ENCODE peak calls at places on chromosomes 11 and 22, in eight cellular contexts. T is endodermal cell, N is WTC11, Q is IMR-90, J is WERI-Rb-1, U is AG09319, D is left ventricle myocardium inferior, Z is fibroblast of the aortic adventitia. P is an unnamed sample.

GRCh38 chr11:76382209-76382608 is 1.1 kb downstream of the GVQW3 start:
- DNase-seq in T (no peak), N (no peak), Q (no peak), J (no peak), U (no peak), D (no peak), Z (no peak), P (no peak)

GRCh38 chr11:107780775-107781174 is 68.9 kb upstream of the SLN start:
- DNase-seq in T (no peak), N (no peak), Q (no peak), J (no peak), U (no peak), D (no peak), Z (peak), P (peak)

GRCh38 chr11:83319346-83319745 is 33.2 kb upstream of the CCDC90B start:
- DNase-seq in T (no peak), N (no peak), Q (no peak), J (no peak), U (no peak), D (no peak), Z (no peak), P (peak)

GRCh38 chr11:61974766-61975631 is 7.6 kb upstream of the FTH1 start:
- DNase-seq in T (peak), N (no peak), Q (no peak), J (no peak), U (no peak), D (no peak), Z (peak), P (peak)

GRCh38 chr11:19577849-19578619 is 134.6 kb upstream of the NAV2 start:
- DNase-seq in T (no peak), N (no peak), Q (peak), J (no peak), U (no peak), D (peak), Z (peak), P (no peak)

GRCh38 chr22:35274154-35274871 is 17.0 kb downstream of the HMGXB4 start:
- DNase-seq in T (no peak), N (no peak), Q (no peak), J (no peak), U (no peak), D (no peak), Z (no peak), P (no peak)

GRCh38 chr11:44979536-44980399 is 29.1 kb upstream of the TP53I11 start:
- DNase-seq in T (peak), N (no peak), Q (no peak), J (no peak), U (no peak), D (no peak), Z (no peak), P (peak)

GRCh38 chr11:124799384-124800225 is 601 bp downstream of the MSANTD2 start:
- DNase-seq in T (peak), N (peak), Q (peak), J (peak), U (no peak), D (peak), Z (no peak), P (no peak)

GRCh38 chr11:56819916-56820315 is 71.4 kb upstream of the OR9G4 start:
- DNase-seq in T (no peak), N (no peak), Q (no peak), J (no peak), U (no peak), D (no peak), Z (no peak), P (peak)

GRCh38 chr11:75100314-75100713 is 3.6 kb upstream of the OR2AT4 start:
- DNase-seq in T (no peak), N (no peak), Q (peak), J (no peak), U (no peak), D (no peak), Z (peak), P (peak)

GRCh38 chr22:49392841-49393510 is 434.7 kb downstream of the BRD1 start:
- DNase-seq in T (peak), N (no peak), Q (no peak), J (no peak), U (no peak), D (no peak), Z (no peak), P (no peak)

GRCh38 chr22:43587574-43587973 is 175.8 kb downstream of the MPPED1 start:
- DNase-seq in T (no peak), N (no peak), Q (peak), J (no peak), U (no peak), D (no peak), Z (no peak), P (peak)

GRCh38 chr22:43592470-43592869 is 180.7 kb downstream of the MPPED1 start:
- DNase-seq in T (peak), N (peak), Q (peak), J (no peak), U (no peak), D (no peak), Z (peak), P (no peak)
- TF ChIP-seq CTCF in T (peak), N (peak), Q (peak), J (peak), U (peak), D (peak), Z (peak), P (peak)

GRCh38 chr11:5713695-5714094 is 22.6 kb upstream of the OR56B1 start:
- DNase-seq in T (no peak), N (no peak), Q (no peak), J (no peak), U (no peak), D (no peak), Z (peak), P (no peak)

GRCh38 chr11:5712507-5712906 is 22.9 kb downstream of the TRIM22 start:
- DNase-seq in T (no peak), N (no peak), Q (peak), J (no peak), U (no peak), D (no peak), Z (peak), P (peak)
- TF ChIP-seq CTCF in T (peak), N (no peak), Q (peak), J (no peak), U (peak), D (peak), Z (peak), P (peak)

GRCh38 chr11:17771415-17771814 is 36.8 kb downstream of the KCNC1 start:
- DNase-seq in T (no peak), N (no peak), Q (no peak), J (no peak), U (no peak), D (no peak), Z (no peak), P (no peak)

GRCh38 chr11:17768547-17768946 is 34.0 kb downstream of the KCNC1 start:
- DNase-seq in T (no peak), N (no peak), Q (no peak), J (no peak), U (no peak), D (no peak), Z (no peak), P (no peak)

GRCh38 chr11:17770917-17771316 is 36.3 kb downstream of the KCNC1 start:
- DNase-seq in T (no peak), N (no peak), Q (peak), J (no peak), U (no peak), D (no peak), Z (peak), P (peak)

GRCh38 chr11:17769218-17769617 is 34.6 kb downstream of the KCNC1 start:
- DNase-seq in T (no peak), N (no peak), Q (no peak), J (no peak), U (no peak), D (no peak), Z (no peak), P (no peak)

DNA sequence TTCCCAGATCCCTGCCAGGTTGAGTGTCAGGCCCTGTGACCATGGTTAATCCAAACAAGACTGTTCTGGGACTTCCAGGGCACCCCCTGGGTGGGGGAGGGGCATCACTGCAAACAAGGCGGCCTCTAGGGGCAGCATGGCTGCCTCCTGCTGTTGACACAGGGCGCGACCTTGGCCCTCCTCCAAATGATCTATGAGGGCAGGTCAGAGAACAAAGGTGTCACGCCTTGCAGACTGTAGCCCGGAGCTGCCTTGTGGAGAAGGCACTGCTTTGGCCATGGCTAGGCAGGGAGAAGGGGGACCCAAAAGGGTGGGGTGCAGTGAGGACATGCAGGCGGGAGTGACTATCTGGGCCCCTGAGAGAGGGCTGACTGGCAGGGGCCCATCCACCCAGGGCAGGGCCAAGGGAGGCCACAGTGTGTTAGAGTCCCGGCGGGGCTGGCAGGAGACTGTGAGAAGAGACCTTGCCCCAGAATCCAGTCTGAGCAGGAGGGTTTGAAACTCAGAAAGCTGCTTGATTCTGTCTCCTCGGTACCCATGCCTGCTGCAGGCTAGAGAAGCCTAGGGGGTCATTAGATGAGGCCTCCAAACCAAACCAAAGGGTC is 35.6 kb downstream of the KCNC1 start:
- DNase-seq in T (peak), N (peak), Q (no peak), J (peak), U (no peak), D (no peak), Z (no peak), P (no peak)
- TF ChIP-seq CTCF in T (peak), N (no peak), Q (no peak), J (peak), U (no peak), D (no peak), Z (no peak), P (peak)

GRCh38 chr11:55719608-55720160 is 53.6 kb upstream of the OR5D13 start:
- DNase-seq in T (no peak), N (no peak), Q (no peak), J (no peak), U (no peak), D (no peak), Z (no peak), P (no peak)

DNA sequence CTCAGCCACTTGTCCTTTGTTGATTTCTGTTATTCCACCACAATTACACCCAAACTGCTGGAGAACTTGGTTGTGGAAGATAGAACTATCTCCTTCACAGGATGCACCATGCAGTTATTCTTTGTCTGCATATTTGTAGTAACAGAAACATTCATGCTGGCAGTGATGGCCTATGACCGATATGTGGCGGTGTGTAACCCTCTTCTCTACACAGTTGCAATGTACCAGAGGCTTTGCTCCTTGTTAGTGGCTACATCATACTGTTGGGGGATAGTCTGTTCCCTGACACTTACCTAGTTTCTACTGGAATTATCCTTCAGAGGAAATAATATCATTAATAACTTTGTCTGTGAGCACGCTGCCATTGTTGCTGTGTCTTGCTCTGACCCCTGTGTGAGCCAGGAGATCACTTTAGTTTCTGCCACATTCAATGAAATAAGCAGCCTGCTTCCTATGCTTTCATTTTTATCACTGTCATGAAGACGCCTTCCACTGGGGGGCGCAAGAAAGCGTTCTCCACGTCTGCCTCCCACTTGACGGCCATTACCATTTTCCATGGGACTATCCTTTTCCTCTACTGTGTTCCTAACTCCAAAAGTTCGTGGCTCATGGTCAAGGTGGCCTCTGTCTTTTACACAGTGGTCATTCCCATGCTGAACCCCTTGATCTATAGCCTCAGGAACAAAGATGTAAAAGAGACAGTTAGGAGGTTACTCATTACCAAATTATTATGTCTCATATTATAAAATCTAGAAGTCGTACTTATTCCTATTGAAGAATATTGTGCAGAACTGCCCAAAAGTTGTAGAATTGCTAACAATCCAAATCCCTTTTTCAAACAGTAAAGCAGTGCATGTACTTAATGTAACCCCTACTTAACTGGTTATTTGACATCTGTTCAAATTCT is 53.2 kb downstream of the OR4C6 start:
- DNase-seq in T (peak), N (peak), Q (no peak), J (peak), U (no peak), D (no peak), Z (no peak), P (no peak)
- TF ChIP-seq CTCF in T (peak), N (peak), Q (no peak), J (peak), U (no peak), D (no peak), Z (no peak), P (no peak)

P was measured in bronchial epithelial cell.